ENCODE peak calls at places on chromosomes 13 and 19, in seven cellular contexts. One of them, this sample, is unnamed.

GRCh38 chr13:97225533-97225932 is 3.4 kb downstream of the MBNL2 start:
- DNase-seq in PC-9: no peak
- DNase-seq in astrocyte: no peak
- DNase-seq in upper lobe of right lung: no peak
- DNase-seq in left ventricle myocardium inferior: no peak
- DNase-seq in effector memory CD4-positive, alpha-beta T cell: no peak
- DNase-seq in sigmoid colon: no peak
- DNase-seq in this sample: no peak

GRCh38 chr19:7628589-7629311 is 595 bp downstream of the XAB2 start:
- DNase-seq in upper lobe of right lung: no peak
- DNase-seq in sigmoid colon: no peak
- DNase-seq in astrocyte: no peak
- DNase-seq in left ventricle myocardium inferior: no peak
- DNase-seq in PC-9: no peak
- DNase-seq in effector memory CD4-positive, alpha-beta T cell: no peak
- DNase-seq in this sample: no peak

GRCh38 chr19:55158848-55159793 is 1.6 kb upstream of the TNNI3 start:
- DNase-seq in upper lobe of right lung: no peak
- DNase-seq in astrocyte: no peak
- DNase-seq in effector memory CD4-positive, alpha-beta T cell: no peak
- DNase-seq in left ventricle myocardium inferior: peak; percentile 86
- DNase-seq in sigmoid colon: no peak
- DNase-seq in PC-9: peak; percentile 85
- DNase-seq in this sample: peak; percentile 84

GRCh38 chr13:80931766-80932165 is 590.8 kb upstream of the SPRY2 start:
- DNase-seq in upper lobe of right lung: no peak
- DNase-seq in sigmoid colon: no peak
- DNase-seq in astrocyte: no peak
- DNase-seq in left ventricle myocardium inferior: no peak
- DNase-seq in PC-9: no peak
- DNase-seq in effector memory CD4-positive, alpha-beta T cell: no peak
- DNase-seq in this sample: no peak

GRCh38 chr13:52892925-52893324 is 44.5 kb upstream of the PCDH8 start:
- DNase-seq in effector memory CD4-positive, alpha-beta T cell: no peak
- DNase-seq in upper lobe of right lung: no peak
- DNase-seq in astrocyte: no peak
- DNase-seq in PC-9: no peak
- DNase-seq in sigmoid colon: no peak
- DNase-seq in left ventricle myocardium inferior: no peak
- DNase-seq in this sample: no peak

GRCh38 chr19:23116802-23117571 is at the start of gene ZNF730:
- DNase-seq in effector memory CD4-positive, alpha-beta T cell: peak; percentile 8
- DNase-seq in PC-9: peak; percentile 23
- DNase-seq in left ventricle myocardium inferior: peak; percentile 33
- DNase-seq in upper lobe of right lung: peak; percentile 63
- DNase-seq in astrocyte: peak; percentile 69
- DNase-seq in sigmoid colon: no peak
- DNase-seq in this sample: peak; percentile 37

GRCh38 chr13:114025432-114026127 is 51.7 kb upstream of the C13orf46 start:
- DNase-seq in left ventricle myocardium inferior: no peak
- DNase-seq in PC-9: no peak
- DNase-seq in effector memory CD4-positive, alpha-beta T cell: no peak
- DNase-seq in astrocyte: peak; percentile 69
- DNase-seq in upper lobe of right lung: no peak
- DNase-seq in sigmoid colon: peak; percentile 83
- DNase-seq in this sample: no peak

GRCh38 chr13:23667750-23668149 is 97.5 kb downstream of the TNFRSF19 start:
- DNase-seq in PC-9: no peak
- DNase-seq in left ventricle myocardium inferior: no peak
- DNase-seq in astrocyte: no peak
- DNase-seq in effector memory CD4-positive, alpha-beta T cell: no peak
- DNase-seq in upper lobe of right lung: no peak
- DNase-seq in sigmoid colon: no peak
- DNase-seq in this sample: no peak

GRCh38 chr19:43774103-43774939 is 6.5 kb downstream of the KCNN4 start:
- DNase-seq in effector memory CD4-positive, alpha-beta T cell: no peak
- DNase-seq in upper lobe of right lung: peak; percentile 85
- DNase-seq in astrocyte: peak; percentile 53
- DNase-seq in PC-9: no peak
- DNase-seq in left ventricle myocardium inferior: peak; percentile 68
- DNase-seq in sigmoid colon: no peak
- DNase-seq in this sample: peak; percentile 65

GRCh38 chr13:30892966-30893365 is 13.1 kb upstream of the MEDAG start:
- DNase-seq in effector memory CD4-positive, alpha-beta T cell: no peak
- DNase-seq in left ventricle myocardium inferior: no peak
- DNase-seq in sigmoid colon: no peak
- DNase-seq in astrocyte: peak; percentile 35
- DNase-seq in PC-9: no peak
- DNase-seq in upper lobe of right lung: no peak
- DNase-seq in this sample: peak; percentile 57

GRCh38 chr13:26785845-26786630 is 25.5 kb upstream of the GPR12 start:
- DNase-seq in left ventricle myocardium inferior: no peak
- DNase-seq in effector memory CD4-positive, alpha-beta T cell: peak; percentile 20
- DNase-seq in upper lobe of right lung: no peak
- DNase-seq in sigmoid colon: peak; percentile 74
- DNase-seq in astrocyte: no peak
- DNase-seq in PC-9: no peak
- DNase-seq in this sample: peak; percentile 31

GRCh38 chr13:37139356-37139755 is 33.9 kb upstream of the CSNK1A1L start:
- DNase-seq in effector memory CD4-positive, alpha-beta T cell: no peak
- DNase-seq in left ventricle myocardium inferior: no peak
- DNase-seq in sigmoid colon: no peak
- DNase-seq in upper lobe of right lung: no peak
- DNase-seq in PC-9: no peak
- DNase-seq in astrocyte: no peak
- DNase-seq in this sample: no peak

GRCh38 chr13:103908274-103908673 is 842.1 kb upstream of the SLC10A2 start:
- DNase-seq in left ventricle myocardium inferior: no peak
- DNase-seq in effector memory CD4-positive, alpha-beta T cell: no peak
- DNase-seq in sigmoid colon: no peak
- DNase-seq in upper lobe of right lung: no peak
- DNase-seq in PC-9: no peak
- DNase-seq in astrocyte: no peak
- DNase-seq in this sample: no peak

GRCh38 chr19:42480335-42481095 is 37.8 kb upstream of the CXCL17 start:
- DNase-seq in left ventricle myocardium inferior: no peak
- DNase-seq in effector memory CD4-positive, alpha-beta T cell: no peak
- DNase-seq in astrocyte: no peak
- DNase-seq in PC-9: peak; percentile 43
- DNase-seq in upper lobe of right lung: no peak
- DNase-seq in sigmoid colon: no peak
- DNase-seq in this sample: no peak

GRCh38 chr19:46634656-46635218 is 1.3 kb downstream of the GNG8 start:
- DNase-seq in left ventricle myocardium inferior: no peak
- DNase-seq in upper lobe of right lung: peak; percentile 67
- DNase-seq in PC-9: no peak
- DNase-seq in astrocyte: no peak
- DNase-seq in sigmoid colon: no peak
- DNase-seq in effector memory CD4-positive, alpha-beta T cell: no peak
- DNase-seq in this sample: no peak

GRCh38 chr13:111911754-111912452 is 155.0 kb upstream of the SOX1 start:
- DNase-seq in PC-9: no peak
- DNase-seq in left ventricle myocardium inferior: no peak
- DNase-seq in effector memory CD4-positive, alpha-beta T cell: no peak
- DNase-seq in upper lobe of right lung: peak; percentile 12
- DNase-seq in astrocyte: no peak
- DNase-seq in sigmoid colon: peak; percentile 19
- DNase-seq in this sample: no peak

GRCh38 chr19:3039125-3039524 is 10.0 kb upstream of the TLE2 start:
- DNase-seq in left ventricle myocardium inferior: no peak
- DNase-seq in upper lobe of right lung: no peak
- DNase-seq in PC-9: no peak
- DNase-seq in sigmoid colon: peak; percentile 58
- DNase-seq in astrocyte: no peak
- DNase-seq in effector memory CD4-positive, alpha-beta T cell: no peak
- DNase-seq in this sample: no peak

GRCh38 chr13:110014719-110015118 is 228.3 kb upstream of the IRS2 start:
- DNase-seq in sigmoid colon: no peak
- DNase-seq in upper lobe of right lung: no peak
- DNase-seq in astrocyte: no peak
- DNase-seq in PC-9: no peak
- DNase-seq in left ventricle myocardium inferior: no peak
- DNase-seq in effector memory CD4-positive, alpha-beta T cell: no peak
- DNase-seq in this sample: no peak

GRCh38 chr13:85661639-85662038 is 137.6 kb downstream of the SLITRK6 start:
- DNase-seq in upper lobe of right lung: no peak
- DNase-seq in effector memory CD4-positive, alpha-beta T cell: no peak
- DNase-seq in astrocyte: no peak
- DNase-seq in PC-9: no peak
- DNase-seq in sigmoid colon: no peak
- DNase-seq in left ventricle myocardium inferior: no peak
- DNase-seq in this sample: no peak

GRCh38 chr13:110273254-110273653 is 33.7 kb downstream of the COL4A1 start:
- DNase-seq in upper lobe of right lung: no peak
- DNase-seq in astrocyte: no peak
- DNase-seq in sigmoid colon: no peak
- DNase-seq in left ventricle myocardium inferior: no peak
- DNase-seq in PC-9: no peak
- DNase-seq in effector memory CD4-positive, alpha-beta T cell: no peak
- DNase-seq in this sample: no peak

GRCh38 chr19:13302521-13303270 is 152.5 kb downstream of the IER2 start:
- DNase-seq in left ventricle myocardium inferior: no peak
- DNase-seq in upper lobe of right lung: no peak
- DNase-seq in effector memory CD4-positive, alpha-beta T cell: no peak
- DNase-seq in PC-9: no peak
- DNase-seq in sigmoid colon: no peak
- DNase-seq in astrocyte: no peak
- DNase-seq in this sample: no peak

GRCh38 chr13:38582133-38582532 is 104.7 kb upstream of the FREM2 start:
- DNase-seq in left ventricle myocardium inferior: no peak
- DNase-seq in upper lobe of right lung: no peak
- DNase-seq in PC-9: peak; percentile 10
- DNase-seq in astrocyte: peak; percentile 25
- DNase-seq in effector memory CD4-positive, alpha-beta T cell: no peak
- DNase-seq in sigmoid colon: no peak
- DNase-seq in this sample: peak; percentile 15

GRCh38 chr19:18223860-18224524 is 2.2 kb downstream of the PDE4C start:
- DNase-seq in upper lobe of right lung: peak; percentile 77
- DNase-seq in astrocyte: no peak
- DNase-seq in left ventricle myocardium inferior: peak; percentile 45
- DNase-seq in effector memory CD4-positive, alpha-beta T cell: no peak
- DNase-seq in PC-9: peak; percentile 73
- DNase-seq in sigmoid colon: peak; percentile 69
- DNase-seq in this sample: peak; percentile 51

GRCh38 chr19:18098891-18099622 is 1.5 kb downstream of the MAST3 start:
- DNase-seq in sigmoid colon: no peak
- DNase-seq in upper lobe of right lung: peak; percentile 71
- DNase-seq in astrocyte: no peak
- DNase-seq in effector memory CD4-positive, alpha-beta T cell: peak; percentile 9
- DNase-seq in PC-9: no peak
- DNase-seq in left ventricle myocardium inferior: no peak
- DNase-seq in this sample: no peak

GRCh38 chr13:23372264-23372905 is 61.1 kb downstream of the SACS start:
- DNase-seq in sigmoid colon: no peak
- DNase-seq in left ventricle myocardium inferior: no peak
- DNase-seq in upper lobe of right lung: no peak
- DNase-seq in effector memory CD4-positive, alpha-beta T cell: no peak
- DNase-seq in PC-9: no peak
- DNase-seq in astrocyte: peak; percentile 76
- DNase-seq in this sample: no peak

DNA sequence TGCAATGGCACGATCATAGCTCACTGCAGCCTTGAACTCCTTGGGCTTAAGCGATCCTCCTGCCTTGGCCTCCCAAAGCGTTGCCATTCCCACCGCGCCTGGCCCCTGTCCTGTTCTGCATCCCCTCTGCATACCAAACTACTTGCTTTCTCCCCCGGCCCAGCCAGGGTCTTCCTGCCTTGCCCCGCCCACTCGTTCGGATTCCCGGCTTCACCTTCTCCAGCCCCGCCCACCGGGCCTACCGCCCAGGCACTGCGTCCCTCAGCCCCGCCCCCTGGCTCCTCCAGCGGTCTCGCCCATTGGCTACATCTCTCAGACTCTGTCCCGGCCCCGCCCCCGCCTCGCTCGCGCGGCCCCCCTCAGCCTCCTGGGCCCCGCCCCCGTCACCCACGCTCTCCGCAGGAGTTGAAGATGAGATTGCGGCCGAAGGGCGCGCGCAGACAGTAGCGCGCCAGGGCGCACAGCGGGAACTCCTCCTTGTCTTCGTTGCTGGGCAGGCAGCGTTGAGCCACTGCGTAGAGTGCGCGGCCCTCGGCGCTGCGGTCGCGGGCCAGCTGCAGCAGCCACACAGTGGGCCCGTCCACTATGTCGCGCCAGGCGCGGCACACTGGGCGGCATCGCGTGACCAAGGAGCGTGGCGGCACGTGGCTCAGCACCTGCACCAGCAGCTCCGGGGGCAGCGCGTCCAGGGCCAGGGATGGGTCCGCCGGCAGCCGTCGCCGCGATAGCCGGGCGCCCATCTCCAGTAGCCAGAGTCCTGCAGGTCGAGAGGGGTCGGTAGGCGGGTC is 19.0 kb downstream of the MRPS12 start:
- DNase-seq in upper lobe of right lung: peak; percentile 95
- DNase-seq in sigmoid colon: peak; percentile 90
- DNase-seq in effector memory CD4-positive, alpha-beta T cell: peak; percentile 61
- DNase-seq in left ventricle myocardium inferior: peak; percentile 87
- DNase-seq in astrocyte: peak; percentile 62
- DNase-seq in PC-9: peak; percentile 91
- DNase-seq in this sample: peak; percentile 87
- H3K4me3 ChIP-seq in upper lobe of right lung: peak overlapping the region; percentile 43
- H3K4me3 ChIP-seq in sigmoid colon: peak overlapping the region; percentile 33
- H3K4me3 ChIP-seq in effector memory CD4-positive, alpha-beta T cell: peak overlapping the region; percentile 35
- H3K4me3 ChIP-seq in left ventricle myocardium inferior: peak overlapping the region; percentile 64
- H3K4me3 ChIP-seq in astrocyte: peak overlapping the region; percentile 49
- H3K4me3 ChIP-seq in PC-9: peak overlapping the region; percentile 50
- H3K4me3 ChIP-seq in this sample: peak overlapping the region; percentile 29

GRCh38 chr19:1452802-1453524 is 3.0 kb downstream of the APC2 start:
- DNase-seq in sigmoid colon: no peak
- DNase-seq in effector memory CD4-positive, alpha-beta T cell: no peak
- DNase-seq in PC-9: no peak
- DNase-seq in upper lobe of right lung: no peak
- DNase-seq in left ventricle myocardium inferior: no peak
- DNase-seq in astrocyte: no peak
- DNase-seq in this sample: no peak
- H3K4me1 ChIP-seq in sigmoid colon: peaks cover 41% of the 10 kb centered on the region
- H3K4me1 ChIP-seq in effector memory CD4-positive, alpha-beta T cell: peaks cover 29% of the 10 kb centered on the region
- H3K4me1 ChIP-seq in PC-9: no peaks in the 10 kb centered on the region
- H3K4me1 ChIP-seq in upper lobe of right lung: peaks cover 7% of the 10 kb centered on the region
- H3K4me1 ChIP-seq in left ventricle myocardium inferior: peaks cover 48% of the 10 kb centered on the region
- H3K4me1 ChIP-seq in astrocyte: no peaks in the 10 kb centered on the region
- H3K4me1 ChIP-seq in this sample: peaks cover 39% of the 10 kb centered on the region

GRCh38 chr13:20465218-20465879 is 60.3 kb downstream of the CRYL1 start:
- DNase-seq in astrocyte: no peak
- DNase-seq in left ventricle myocardium inferior: no peak
- DNase-seq in effector memory CD4-positive, alpha-beta T cell: no peak
- DNase-seq in PC-9: peak; percentile 36
- DNase-seq in sigmoid colon: no peak
- DNase-seq in upper lobe of right lung: no peak
- DNase-seq in this sample: no peak
- H3K4me3 ChIP-seq in astrocyte: no peak overlapping the region
- H3K4me3 ChIP-seq in left ventricle myocardium inferior: peak overlapping the region; percentile 22
- H3K4me3 ChIP-seq in effector memory CD4-positive, alpha-beta T cell: no peak overlapping the region
- H3K4me3 ChIP-seq in PC-9: no peak overlapping the region
- H3K4me3 ChIP-seq in sigmoid colon: peak overlapping the region; percentile 1
- H3K4me3 ChIP-seq in upper lobe of right lung: no peak overlapping the region
- H3K4me3 ChIP-seq in this sample: peak overlapping the region; percentile 10

DNA sequence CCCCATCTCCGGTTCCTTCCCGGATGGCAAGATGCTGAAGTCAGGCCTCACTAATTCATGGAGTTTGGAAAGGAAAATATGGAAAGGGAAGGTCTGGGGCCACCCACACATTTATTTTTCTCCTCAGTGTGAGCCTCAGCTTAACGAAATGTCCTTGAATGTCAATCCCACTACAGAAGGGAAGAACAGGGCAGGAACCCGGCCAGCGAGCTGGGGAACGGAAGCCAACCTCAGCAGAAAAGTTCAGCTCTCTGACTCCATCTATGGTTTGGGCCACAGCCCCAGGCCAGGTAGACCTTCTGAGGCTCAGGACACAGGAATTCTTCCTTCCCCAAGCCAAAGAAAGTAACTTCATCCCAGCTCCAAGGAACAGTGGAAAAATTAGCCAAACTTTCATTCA is 8.4 kb downstream of the C19orf12 start:
- DNase-seq in astrocyte: no peak
- DNase-seq in upper lobe of right lung: no peak
- DNase-seq in left ventricle myocardium inferior: no peak
- DNase-seq in effector memory CD4-positive, alpha-beta T cell: no peak
- DNase-seq in sigmoid colon: no peak
- DNase-seq in PC-9: no peak
- DNase-seq in this sample: no peak
- H3K4me1 ChIP-seq in astrocyte: no peaks in the 10 kb centered on the region
- H3K4me1 ChIP-seq in upper lobe of right lung: no peaks in the 10 kb centered on the region
- H3K4me1 ChIP-seq in left ventricle myocardium inferior: peaks cover 54% of the 10 kb centered on the region
- H3K4me1 ChIP-seq in effector memory CD4-positive, alpha-beta T cell: peaks cover 7% of the 10 kb centered on the region
- H3K4me1 ChIP-seq in sigmoid colon: peaks cover 15% of the 10 kb centered on the region
- H3K4me1 ChIP-seq in PC-9: no peaks in the 10 kb centered on the region
- H3K4me1 ChIP-seq in this sample: peaks cover 19% of the 10 kb centered on the region

This sample was measured in heart right ventricle.